ENCODE peak calls at places on chromosome 21, in ten cellular contexts. S is upper lobe of right lung; F is foreskin melanocyte; W is stimulated activated effector memory CD8-positive, alpha-beta T cell treated with anti-CD3 and anti-CD28 coated beads, Interleukin-12 subunit alpha, Interleukin-12 subunit beta, amount 100 ng/mL, for 72 hours; H is LoVo; V is thyroid gland; A is T-helper 1 cell; Z is left ventricle myocardium superior; K is glomerular endothelial cell; R is epithelial cell of esophagus. O is an unnamed sample.

GRCh38 chr21:39082656-39083376 is 100.4 kb downstream of the PSMG1 start:
- DNase-seq in S (no peak), F (no peak), W (no peak), H (peak), V (peak), A (no peak), Z (peak), K (no peak), R (peak), O (no peak)

GRCh38 chr21:31220567-31220966 is 123.5 kb downstream of the TIAM1 start:
- DNase-seq in S (no peak), F (peak), W (no peak), H (no peak), V (no peak), A (no peak), Z (no peak), K (no peak), R (peak), O (no peak)

GRCh38 chr21:45405271-45405818 is 380 bp downstream of the COL18A1 start:
- DNase-seq in S (no peak), F (no peak), W (no peak), H (no peak), V (peak), A (no peak), Z (peak), K (no peak), R (no peak), O (no peak)

GRCh38 chr21:45954271-45954670 is 27.3 kb upstream of the COL6A1 start:
- DNase-seq in S (no peak), F (no peak), W (no peak), H (no peak), V (peak), A (no peak), Z (peak), K (no peak), R (no peak), O (no peak)

GRCh38 chr21:38712076-38712475 is 93.7 kb upstream of the ETS2 start:
- DNase-seq in S (no peak), F (peak), W (no peak), H (peak), V (peak), A (no peak), Z (no peak), K (peak), R (peak), O (no peak)

GRCh38 chr21:45522381-45522780 is 19.9 kb downstream of the SLC19A1 start:
- DNase-seq in S (peak), F (no peak), W (no peak), H (no peak), V (no peak), A (no peak), Z (no peak), K (no peak), R (no peak), O (no peak)

GRCh38 chr21:40146201-40146890 is 279.1 kb downstream of the PCP4 start:
- DNase-seq in S (no peak), F (no peak), W (no peak), H (no peak), V (peak), A (no peak), Z (no peak), K (no peak), R (peak), O (no peak)

GRCh38 chr21:42403611-42404231 is at the start of gene UBASH3A:
- DNase-seq in S (peak), F (no peak), W (no peak), H (no peak), V (no peak), A (no peak), Z (no peak), K (no peak), R (no peak), O (peak)

GRCh38 chr21:46061950-46062349 is 36.0 kb upstream of the COL6A2 start:
- DNase-seq in S (no peak), F (no peak), W (no peak), H (no peak), V (no peak), A (no peak), Z (no peak), K (no peak), R (no peak), O (no peak)

GRCh38 chr21:20999567-21000169 is 1.5 kb downstream of the NCAM2 start:
- DNase-seq in S (no peak), F (peak), W (no peak), H (no peak), V (peak), A (no peak), Z (no peak), K (peak), R (peak), O (no peak)

GRCh38 chr21:34852438-34852837 is 183.6 kb downstream of the CLIC6 start:
- DNase-seq in S (no peak), F (no peak), W (no peak), H (no peak), V (no peak), A (no peak), Z (no peak), K (no peak), R (no peak), O (no peak)

GRCh38 chr21:35057428-35057827 is 8.3 kb upstream of the RUNX1 start:
- DNase-seq in S (no peak), F (no peak), W (no peak), H (no peak), V (no peak), A (no peak), Z (no peak), K (no peak), R (no peak), O (no peak)

GRCh38 chr21:36113647-36114428 is 21.0 kb upstream of the CBR3 start:
- DNase-seq in S (peak), F (no peak), W (no peak), H (peak), V (no peak), A (peak), Z (no peak), K (no peak), R (peak), O (peak)

GRCh38 chr21:36263797-36264196 is 56.2 kb upstream of the MORC3 start:
- DNase-seq in S (no peak), F (no peak), W (no peak), H (no peak), V (no peak), A (no peak), Z (no peak), K (no peak), R (no peak), O (no peak)

GRCh38 chr21:14711287-14711686 is 165.2 kb upstream of the SAMSN1 start:
- DNase-seq in S (no peak), F (no peak), W (no peak), H (no peak), V (no peak), A (no peak), Z (no peak), K (peak), R (peak), O (no peak)

O was measured in central memory CD4-positive, alpha-beta T cell.